ENCODE peak calls at places on chromosomes 1 and 21, in five cellular contexts. One of them, this sample, is unnamed.

GRCh38 chr1:46556822-46557221 is 5.4 kb upstream of the KNCN start:
- DNase-seq in stomach: no peak
- DNase-seq in sigmoid colon: no peak
- DNase-seq in suprapubic skin: peak; percentile 38
- DNase-seq in transverse colon: no peak
- DNase-seq in this sample: no peak

GRCh38 chr1:151211972-151212705 is 13.8 kb downstream of the PIP5K1A start:
- DNase-seq in stomach: no peak
- DNase-seq in sigmoid colon: no peak
- DNase-seq in suprapubic skin: no peak
- DNase-seq in transverse colon: no peak
- DNase-seq in this sample: no peak

GRCh38 chr1:46522184-46522968 is 29.1 kb downstream of the KNCN start:
- DNase-seq in stomach: peak; percentile 58
- DNase-seq in sigmoid colon: no peak
- DNase-seq in suprapubic skin: peak; percentile 80
- DNase-seq in transverse colon: peak; percentile 30
- DNase-seq in this sample: peak; percentile 57

GRCh38 chr1:94690033-94690712 is 130.0 kb upstream of the SLC44A3 start:
- DNase-seq in stomach: no peak
- DNase-seq in sigmoid colon: no peak
- DNase-seq in suprapubic skin: no peak
- DNase-seq in transverse colon: no peak
- DNase-seq in this sample: no peak

GRCh38 chr1:214403431-214403830 is 122.5 kb downstream of the SMYD2 start:
- DNase-seq in stomach: no peak
- DNase-seq in sigmoid colon: no peak
- DNase-seq in suprapubic skin: no peak
- DNase-seq in transverse colon: no peak
- DNase-seq in this sample: no peak

GRCh38 chr1:53379662-53380002 is 51.8 kb upstream of the LRP8 start:
- DNase-seq in stomach: no peak
- DNase-seq in sigmoid colon: no peak
- DNase-seq in suprapubic skin: peak; percentile 20
- DNase-seq in transverse colon: no peak
- DNase-seq in this sample: no peak

GRCh38 chr21:44931137-44931500 is 8.7 kb upstream of the SLX9 start:
- DNase-seq in stomach: no peak
- DNase-seq in sigmoid colon: no peak
- DNase-seq in suprapubic skin: no peak
- DNase-seq in transverse colon: peak; percentile 52
- DNase-seq in this sample: no peak

GRCh38 chr1:85692730-85693314 is 15.4 kb downstream of the ZNHIT6 start:
- DNase-seq in stomach: no peak
- DNase-seq in sigmoid colon: no peak
- DNase-seq in suprapubic skin: no peak
- DNase-seq in transverse colon: no peak
- DNase-seq in this sample: no peak

GRCh38 chr1:110148961-110149360 is 1.3 kb upstream of the SLC6A17 start:
- DNase-seq in stomach: no peak
- DNase-seq in sigmoid colon: no peak
- DNase-seq in suprapubic skin: no peak
- DNase-seq in transverse colon: no peak
- DNase-seq in this sample: no peak

GRCh38 chr1:57310992-57311790 is 112.7 kb downstream of the DAB1 start:
- DNase-seq in stomach: no peak
- DNase-seq in sigmoid colon: no peak
- DNase-seq in suprapubic skin: no peak
- DNase-seq in transverse colon: peak; percentile 15
- DNase-seq in this sample: no peak

GRCh38 chr1:161189036-161189435 is 9.8 kb downstream of the ADAMTS4 start:
- DNase-seq in stomach: no peak
- DNase-seq in sigmoid colon: no peak
- DNase-seq in suprapubic skin: no peak
- DNase-seq in transverse colon: no peak
- DNase-seq in this sample: no peak

GRCh38 chr1:27071049-27071416 is 58.4 kb upstream of the TENT5B start:
- DNase-seq in stomach: no peak
- DNase-seq in sigmoid colon: no peak
- DNase-seq in suprapubic skin: no peak
- DNase-seq in transverse colon: no peak
- DNase-seq in this sample: no peak

GRCh38 chr1:15409400-15410222 is at the start of gene EFHD2:
- DNase-seq in stomach: peak; percentile 89
- DNase-seq in sigmoid colon: peak; percentile 92
- DNase-seq in suprapubic skin: peak; percentile 88
- DNase-seq in transverse colon: peak; percentile 90
- DNase-seq in this sample: peak; percentile 78

GRCh38 chr1:114510235-114511047 is 562 bp downstream of the TRIM33 start:
- DNase-seq in stomach: peak; percentile 62
- DNase-seq in sigmoid colon: peak; percentile 72
- DNase-seq in suprapubic skin: peak; percentile 78
- DNase-seq in transverse colon: peak; percentile 51
- DNase-seq in this sample: peak; percentile 28

GRCh38 chr1:44405041-44405803 is at the start of gene RNF220:
- DNase-seq in stomach: peak; percentile 42
- DNase-seq in sigmoid colon: no peak
- DNase-seq in suprapubic skin: peak; percentile 61
- DNase-seq in transverse colon: peak; percentile 42
- DNase-seq in this sample: peak; percentile 36

GRCh38 chr1:12196641-12197482 is 30.1 kb downstream of the TNFRSF1B start:
- DNase-seq in stomach: no peak
- DNase-seq in sigmoid colon: no peak
- DNase-seq in suprapubic skin: no peak
- DNase-seq in transverse colon: peak; percentile 47
- DNase-seq in this sample: no peak

GRCh38 chr1:158037876-158038359 is 44.5 kb downstream of the KIRREL1 start:
- DNase-seq in stomach: no peak
- DNase-seq in sigmoid colon: no peak
- DNase-seq in suprapubic skin: no peak
- DNase-seq in transverse colon: no peak
- DNase-seq in this sample: no peak

GRCh38 chr1:212608956-212609700 is 567 bp downstream of the ATF3 start:
- DNase-seq in stomach: peak; percentile 57
- DNase-seq in sigmoid colon: peak; percentile 80
- DNase-seq in suprapubic skin: peak; percentile 78
- DNase-seq in transverse colon: peak; percentile 61
- DNase-seq in this sample: peak; percentile 33

GRCh38 chr1:94851571-94851970 is 31.4 kb downstream of the SLC44A3 start:
- DNase-seq in stomach: no peak
- DNase-seq in sigmoid colon: no peak
- DNase-seq in suprapubic skin: no peak
- DNase-seq in transverse colon: no peak
- DNase-seq in this sample: no peak

GRCh38 chr1:205565799-205566198 is 61.3 kb downstream of the CDK18 start:
- DNase-seq in stomach: peak; percentile 64
- DNase-seq in sigmoid colon: peak; percentile 6
- DNase-seq in suprapubic skin: no peak
- DNase-seq in transverse colon: peak; percentile 21
- DNase-seq in this sample: peak; percentile 76

GRCh38 chr1:107669996-107670395 is 295.0 kb downstream of the VAV3 start:
- DNase-seq in stomach: peak; percentile 91
- DNase-seq in sigmoid colon: peak; percentile 95
- DNase-seq in suprapubic skin: peak; percentile 82
- DNase-seq in transverse colon: peak; percentile 80
- DNase-seq in this sample: peak; percentile 60

GRCh38 chr1:183339556-183340167 is 78.5 kb downstream of the NMNAT2 start:
- DNase-seq in stomach: no peak
- DNase-seq in sigmoid colon: no peak
- DNase-seq in suprapubic skin: no peak
- DNase-seq in transverse colon: no peak
- DNase-seq in this sample: no peak

GRCh38 chr1:201026746-201027145 is 3.2 kb upstream of the KIF21B start:
- DNase-seq in stomach: no peak
- DNase-seq in sigmoid colon: no peak
- DNase-seq in suprapubic skin: no peak
- DNase-seq in transverse colon: no peak
- DNase-seq in this sample: no peak

GRCh38 chr21:31671146-31671716 is 11.7 kb downstream of the SOD1 start:
- DNase-seq in stomach: no peak
- DNase-seq in sigmoid colon: no peak
- DNase-seq in suprapubic skin: no peak
- DNase-seq in transverse colon: no peak
- DNase-seq in this sample: no peak
- TF ChIP-seq CTCF in stomach: no peak
- TF ChIP-seq CTCF in sigmoid colon: no peak
- TF ChIP-seq CTCF in suprapubic skin: no peak
- TF ChIP-seq CTCF in transverse colon: no peak
- TF ChIP-seq CTCF in this sample: no peak

DNA sequence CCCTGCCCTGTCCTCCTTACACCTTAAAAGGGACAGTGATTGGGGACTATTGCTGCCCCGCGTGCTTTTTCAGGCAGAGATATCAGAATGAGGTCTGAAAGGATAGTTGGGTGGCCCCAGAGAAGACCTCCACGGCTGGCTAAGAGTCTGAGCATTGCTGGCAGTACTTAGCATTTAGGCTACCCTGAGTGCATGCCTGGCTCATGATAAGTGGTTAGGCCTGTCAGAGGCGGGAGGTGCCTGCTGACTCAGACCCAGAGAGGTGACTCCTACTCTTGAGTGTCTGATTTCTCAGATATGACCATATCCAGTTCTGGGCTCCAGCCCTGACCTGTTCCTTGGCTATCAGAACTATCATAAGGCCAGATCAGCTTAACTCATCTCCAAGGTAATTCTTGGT is 213.7 kb downstream of the PBX1 start:
- DNase-seq in stomach: peak; percentile 60
- DNase-seq in sigmoid colon: peak; percentile 88
- DNase-seq in suprapubic skin: no peak
- DNase-seq in transverse colon: peak; percentile 65
- DNase-seq in this sample: peak; percentile 74
- TF ChIP-seq POLR2AphosphoS5 in stomach: peak; percentile 71
- TF ChIP-seq POLR2AphosphoS5 in sigmoid colon: no peak
- TF ChIP-seq POLR2AphosphoS5 in suprapubic skin: no peak
- TF ChIP-seq POLR2AphosphoS5 in transverse colon: no peak
- TF ChIP-seq POLR2AphosphoS5 in this sample: peak; percentile 66

GRCh38 chr1:6491076-6491449 is 404 bp downstream of the PLEKHG5 start:
- DNase-seq in stomach: no peak
- DNase-seq in sigmoid colon: no peak
- DNase-seq in suprapubic skin: no peak
- DNase-seq in transverse colon: no peak
- DNase-seq in this sample: no peak

GRCh38 chr1:6491480-6491962 is at the start of gene PLEKHG5:
- DNase-seq in stomach: no peak
- DNase-seq in sigmoid colon: no peak
- DNase-seq in suprapubic skin: no peak
- DNase-seq in transverse colon: no peak
- DNase-seq in this sample: no peak

GRCh38 chr1:6489383-6489765 is 2.1 kb downstream of the PLEKHG5 start:
- DNase-seq in stomach: no peak
- DNase-seq in sigmoid colon: no peak
- DNase-seq in suprapubic skin: no peak
- DNase-seq in transverse colon: no peak
- DNase-seq in this sample: no peak

GRCh38 chr1:6489799-6490180 is 1.7 kb downstream of the PLEKHG5 start:
- DNase-seq in stomach: peak; percentile 79
- DNase-seq in sigmoid colon: no peak
- DNase-seq in suprapubic skin: no peak
- DNase-seq in transverse colon: peak; percentile 85
- DNase-seq in this sample: peak; percentile 66

GRCh38 chr1:6490181-6491075 is 1.0 kb downstream of the PLEKHG5 start:
- DNase-seq in stomach: peak; percentile 80
- DNase-seq in sigmoid colon: no peak
- DNase-seq in suprapubic skin: no peak
- DNase-seq in transverse colon: peak; percentile 84
- DNase-seq in this sample: peak; percentile 69
- TF ChIP-seq POLR2A in stomach: no peak
- TF ChIP-seq POLR2A in sigmoid colon: no peak
- TF ChIP-seq POLR2A in suprapubic skin: no peak
- TF ChIP-seq POLR2A in transverse colon: peak; percentile 38
- TF ChIP-seq POLR2A in this sample: peak; percentile 34

DNA sequence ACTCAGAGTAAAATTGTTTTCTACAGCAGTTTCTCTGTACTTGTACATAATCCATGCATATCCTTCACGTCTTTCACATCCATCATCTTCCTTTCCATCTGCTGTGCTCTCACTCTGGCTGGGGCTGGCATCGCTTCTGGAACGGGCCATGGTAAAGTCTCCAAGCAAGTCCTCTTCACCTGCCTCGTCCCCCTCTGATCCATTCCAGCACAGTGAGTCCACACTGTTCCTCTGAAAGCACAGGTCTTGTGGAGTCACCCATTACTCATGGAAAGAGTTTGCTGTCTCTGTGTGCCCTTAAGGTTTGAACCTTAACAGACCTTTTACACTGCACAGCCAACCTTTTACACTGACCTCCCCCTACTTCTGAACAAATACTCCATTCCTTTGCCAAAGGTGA is 313.6 kb downstream of the ASTN1 start:
- DNase-seq in stomach: no peak
- DNase-seq in sigmoid colon: no peak
- DNase-seq in suprapubic skin: no peak
- DNase-seq in transverse colon: no peak
- DNase-seq in this sample: no peak
- TF ChIP-seq CTCF in stomach: no peak
- TF ChIP-seq CTCF in sigmoid colon: no peak
- TF ChIP-seq CTCF in suprapubic skin: no peak
- TF ChIP-seq CTCF in transverse colon: no peak
- TF ChIP-seq CTCF in this sample: no peak

GRCh38 chr1:2189459-2190425 is 4.8 kb downstream of the FAAP20 start:
- DNase-seq in stomach: peak; percentile 97
- DNase-seq in sigmoid colon: peak; percentile 99
- DNase-seq in suprapubic skin: peak; percentile 96
- DNase-seq in transverse colon: peak; percentile 95
- DNase-seq in this sample: peak; percentile 97
- TF ChIP-seq POLR2AphosphoS5 in stomach: peak; percentile 93
- TF ChIP-seq POLR2AphosphoS5 in sigmoid colon: peak; percentile 93
- TF ChIP-seq POLR2AphosphoS5 in suprapubic skin: no peak
- TF ChIP-seq POLR2AphosphoS5 in transverse colon: peak; percentile 91
- TF ChIP-seq POLR2AphosphoS5 in this sample: peak; percentile 94